ENCODE peak calls at places on chromosomes 1 and 21, in ten cellular contexts. One of them, this sample, is unnamed.

GRCh38 chr1:40014812-40015594 is 25.5 kb upstream of the CAP1 start:
- DNase-seq in T-helper 1 cell: no peak
- DNase-seq in astrocyte of the spinal cord: peak
- DNase-seq in neural progenitor cell: no peak
- DNase-seq in ELR: peak
- DNase-seq in NCI-H2227 treated with DMSO at 0.1 percent for 48 hours: no peak
- DNase-seq in GM12892: no peak
- DNase-seq in myocyte: peak
- DNase-seq in activated naive CD4-positive, alpha-beta T cell: no peak
- DNase-seq in GM20000: no peak
- DNase-seq in this sample: no peak

GRCh38 chr21:45466330-45467220 is 61.6 kb downstream of the COL18A1 start:
- DNase-seq in NCI-H2227 treated with DMSO at 0.1 percent for 48 hours: no peak
- DNase-seq in myocyte: peak
- DNase-seq in activated naive CD4-positive, alpha-beta T cell: no peak
- DNase-seq in neural progenitor cell: no peak
- DNase-seq in ELR: no peak
- DNase-seq in GM20000: no peak
- DNase-seq in GM12892: no peak
- DNase-seq in astrocyte of the spinal cord: no peak
- DNase-seq in T-helper 1 cell: no peak
- DNase-seq in this sample: no peak

GRCh38 chr1:219940707-219941106 is 12.3 kb upstream of the SLC30A10 start:
- DNase-seq in GM20000: no peak
- DNase-seq in neural progenitor cell: no peak
- DNase-seq in T-helper 1 cell: no peak
- DNase-seq in activated naive CD4-positive, alpha-beta T cell: no peak
- DNase-seq in GM12892: no peak
- DNase-seq in myocyte: no peak
- DNase-seq in ELR: no peak
- DNase-seq in astrocyte of the spinal cord: peak
- DNase-seq in NCI-H2227 treated with DMSO at 0.1 percent for 48 hours: no peak
- DNase-seq in this sample: no peak

GRCh38 chr1:234659538-234659937 is 49.6 kb upstream of the IRF2BP2 start:
- DNase-seq in T-helper 1 cell: no peak
- DNase-seq in myocyte: peak
- DNase-seq in NCI-H2227 treated with DMSO at 0.1 percent for 48 hours: no peak
- DNase-seq in GM12892: no peak
- DNase-seq in activated naive CD4-positive, alpha-beta T cell: no peak
- DNase-seq in GM20000: no peak
- DNase-seq in ELR: peak
- DNase-seq in neural progenitor cell: no peak
- DNase-seq in astrocyte of the spinal cord: peak
- DNase-seq in this sample: no peak

GRCh38 chr1:174998569-174999215 is 1.1 kb upstream of the CACYBP start:
- DNase-seq in ELR: peak
- DNase-seq in astrocyte of the spinal cord: peak
- DNase-seq in myocyte: peak
- DNase-seq in neural progenitor cell: peak
- DNase-seq in GM12892: no peak
- DNase-seq in activated naive CD4-positive, alpha-beta T cell: peak
- DNase-seq in NCI-H2227 treated with DMSO at 0.1 percent for 48 hours: peak
- DNase-seq in GM20000: peak
- DNase-seq in T-helper 1 cell: peak
- DNase-seq in this sample: no peak

GRCh38 chr1:154481058-154481457 is 21.0 kb upstream of the TDRD10 start:
- DNase-seq in astrocyte of the spinal cord: no peak
- DNase-seq in myocyte: no peak
- DNase-seq in T-helper 1 cell: no peak
- DNase-seq in NCI-H2227 treated with DMSO at 0.1 percent for 48 hours: no peak
- DNase-seq in GM12892: no peak
- DNase-seq in ELR: no peak
- DNase-seq in activated naive CD4-positive, alpha-beta T cell: no peak
- DNase-seq in GM20000: no peak
- DNase-seq in neural progenitor cell: peak
- DNase-seq in this sample: no peak

GRCh38 chr1:179002552-179003345 is 22.9 kb upstream of the FAM20B start:
- DNase-seq in GM12892: peak
- DNase-seq in myocyte: peak
- DNase-seq in astrocyte of the spinal cord: peak
- DNase-seq in activated naive CD4-positive, alpha-beta T cell: peak
- DNase-seq in GM20000: peak
- DNase-seq in ELR: peak
- DNase-seq in T-helper 1 cell: peak
- DNase-seq in NCI-H2227 treated with DMSO at 0.1 percent for 48 hours: peak
- DNase-seq in neural progenitor cell: peak
- DNase-seq in this sample: peak

GRCh38 chr1:6917067-6917466 is 131.8 kb downstream of the CAMTA1 start:
- DNase-seq in GM20000: no peak
- DNase-seq in ELR: no peak
- DNase-seq in activated naive CD4-positive, alpha-beta T cell: no peak
- DNase-seq in astrocyte of the spinal cord: no peak
- DNase-seq in NCI-H2227 treated with DMSO at 0.1 percent for 48 hours: no peak
- DNase-seq in myocyte: no peak
- DNase-seq in T-helper 1 cell: no peak
- DNase-seq in GM12892: no peak
- DNase-seq in neural progenitor cell: no peak
- DNase-seq in this sample: no peak

GRCh38 chr1:1613509-1614082 is 1.7 kb upstream of the MIB2 start:
- DNase-seq in myocyte: no peak
- DNase-seq in GM12892: no peak
- DNase-seq in ELR: no peak
- DNase-seq in astrocyte of the spinal cord: no peak
- DNase-seq in NCI-H2227 treated with DMSO at 0.1 percent for 48 hours: no peak
- DNase-seq in GM20000: no peak
- DNase-seq in neural progenitor cell: no peak
- DNase-seq in T-helper 1 cell: no peak
- DNase-seq in activated naive CD4-positive, alpha-beta T cell: no peak
- DNase-seq in this sample: no peak

GRCh38 chr1:208604295-208604694 is 360.1 kb upstream of the PLXNA2 start:
- DNase-seq in GM20000: peak
- DNase-seq in neural progenitor cell: no peak
- DNase-seq in myocyte: peak
- DNase-seq in activated naive CD4-positive, alpha-beta T cell: no peak
- DNase-seq in ELR: peak
- DNase-seq in T-helper 1 cell: no peak
- DNase-seq in astrocyte of the spinal cord: peak
- DNase-seq in NCI-H2227 treated with DMSO at 0.1 percent for 48 hours: no peak
- DNase-seq in GM12892: peak
- DNase-seq in this sample: no peak

GRCh38 chr1:234999513-234999940 is 129.1 kb downstream of the TOMM20 start:
- DNase-seq in GM20000: no peak
- DNase-seq in myocyte: no peak
- DNase-seq in astrocyte of the spinal cord: no peak
- DNase-seq in GM12892: no peak
- DNase-seq in neural progenitor cell: no peak
- DNase-seq in T-helper 1 cell: no peak
- DNase-seq in ELR: no peak
- DNase-seq in activated naive CD4-positive, alpha-beta T cell: no peak
- DNase-seq in NCI-H2227 treated with DMSO at 0.1 percent for 48 hours: no peak
- DNase-seq in this sample: no peak

GRCh38 chr1:155912056-155912536 is 947 bp upstream of the RIT1 start:
- DNase-seq in T-helper 1 cell: no peak
- DNase-seq in neural progenitor cell: no peak
- DNase-seq in activated naive CD4-positive, alpha-beta T cell: no peak
- DNase-seq in ELR: peak
- DNase-seq in astrocyte of the spinal cord: no peak
- DNase-seq in GM20000: no peak
- DNase-seq in NCI-H2227 treated with DMSO at 0.1 percent for 48 hours: no peak
- DNase-seq in GM12892: no peak
- DNase-seq in myocyte: peak
- DNase-seq in this sample: no peak

GRCh38 chr1:217333939-217334338 is 297.0 kb downstream of the GPATCH2 start:
- DNase-seq in GM20000: peak
- DNase-seq in myocyte: peak
- DNase-seq in GM12892: peak
- DNase-seq in astrocyte of the spinal cord: peak
- DNase-seq in neural progenitor cell: peak
- DNase-seq in activated naive CD4-positive, alpha-beta T cell: no peak
- DNase-seq in T-helper 1 cell: no peak
- DNase-seq in ELR: peak
- DNase-seq in NCI-H2227 treated with DMSO at 0.1 percent for 48 hours: no peak
- DNase-seq in this sample: no peak

GRCh38 chr1:36095760-36096405 is 7.2 kb downstream of the ADPRS start:
- DNase-seq in T-helper 1 cell: no peak
- DNase-seq in astrocyte of the spinal cord: no peak
- DNase-seq in neural progenitor cell: no peak
- DNase-seq in GM20000: no peak
- DNase-seq in ELR: no peak
- DNase-seq in myocyte: no peak
- DNase-seq in activated naive CD4-positive, alpha-beta T cell: no peak
- DNase-seq in GM12892: no peak
- DNase-seq in NCI-H2227 treated with DMSO at 0.1 percent for 48 hours: no peak
- DNase-seq in this sample: no peak

GRCh38 chr1:112172294-112172882 is 182.9 kb upstream of the KCND3 start:
- DNase-seq in activated naive CD4-positive, alpha-beta T cell: no peak
- DNase-seq in myocyte: peak
- DNase-seq in GM20000: peak
- DNase-seq in astrocyte of the spinal cord: peak
- DNase-seq in ELR: peak
- DNase-seq in NCI-H2227 treated with DMSO at 0.1 percent for 48 hours: no peak
- DNase-seq in T-helper 1 cell: no peak
- DNase-seq in neural progenitor cell: peak
- DNase-seq in GM12892: no peak
- DNase-seq in this sample: no peak

GRCh38 chr21:43012596-43012995 is 38.2 kb downstream of the PKNOX1 start:
- DNase-seq in GM20000: no peak
- DNase-seq in neural progenitor cell: no peak
- DNase-seq in astrocyte of the spinal cord: peak
- DNase-seq in GM12892: no peak
- DNase-seq in activated naive CD4-positive, alpha-beta T cell: no peak
- DNase-seq in ELR: peak
- DNase-seq in T-helper 1 cell: no peak
- DNase-seq in myocyte: no peak
- DNase-seq in NCI-H2227 treated with DMSO at 0.1 percent for 48 hours: no peak
- DNase-seq in this sample: no peak

GRCh38 chr21:45317401-45318145 is 29.9 kb upstream of the POFUT2 start:
- DNase-seq in activated naive CD4-positive, alpha-beta T cell: no peak
- DNase-seq in NCI-H2227 treated with DMSO at 0.1 percent for 48 hours: no peak
- DNase-seq in ELR: peak
- DNase-seq in GM20000: no peak
- DNase-seq in GM12892: no peak
- DNase-seq in neural progenitor cell: no peak
- DNase-seq in myocyte: peak
- DNase-seq in T-helper 1 cell: no peak
- DNase-seq in astrocyte of the spinal cord: peak
- DNase-seq in this sample: no peak

GRCh38 chr1:11069233-11069950 is 9.6 kb upstream of the SRM start:
- DNase-seq in astrocyte of the spinal cord: no peak
- DNase-seq in GM12892: no peak
- DNase-seq in ELR: no peak
- DNase-seq in myocyte: peak
- DNase-seq in T-helper 1 cell: no peak
- DNase-seq in activated naive CD4-positive, alpha-beta T cell: no peak
- DNase-seq in NCI-H2227 treated with DMSO at 0.1 percent for 48 hours: no peak
- DNase-seq in GM20000: no peak
- DNase-seq in neural progenitor cell: no peak
- DNase-seq in this sample: no peak

GRCh38 chr1:6294868-6295556 is 34.1 kb upstream of the GPR153 start:
- DNase-seq in NCI-H2227 treated with DMSO at 0.1 percent for 48 hours: no peak
- DNase-seq in astrocyte of the spinal cord: no peak
- DNase-seq in myocyte: no peak
- DNase-seq in T-helper 1 cell: no peak
- DNase-seq in activated naive CD4-positive, alpha-beta T cell: no peak
- DNase-seq in ELR: no peak
- DNase-seq in GM20000: no peak
- DNase-seq in GM12892: no peak
- DNase-seq in neural progenitor cell: no peak
- DNase-seq in this sample: no peak

GRCh38 chr1:168618351-168618750 is 41.9 kb downstream of the XCL1 start:
- DNase-seq in neural progenitor cell: no peak
- DNase-seq in astrocyte of the spinal cord: no peak
- DNase-seq in T-helper 1 cell: no peak
- DNase-seq in ELR: no peak
- DNase-seq in activated naive CD4-positive, alpha-beta T cell: no peak
- DNase-seq in NCI-H2227 treated with DMSO at 0.1 percent for 48 hours: no peak
- DNase-seq in GM20000: no peak
- DNase-seq in myocyte: no peak
- DNase-seq in GM12892: no peak
- DNase-seq in this sample: no peak

GRCh38 chr1:24351918-24352637 is 32.9 kb downstream of the GRHL3 start:
- DNase-seq in astrocyte of the spinal cord: peak
- DNase-seq in myocyte: peak
- DNase-seq in NCI-H2227 treated with DMSO at 0.1 percent for 48 hours: no peak
- DNase-seq in GM20000: peak
- DNase-seq in ELR: peak
- DNase-seq in neural progenitor cell: no peak
- DNase-seq in GM12892: no peak
- DNase-seq in activated naive CD4-positive, alpha-beta T cell: peak
- DNase-seq in T-helper 1 cell: no peak
- DNase-seq in this sample: no peak

GRCh38 chr1:115144176-115144575 is 54.9 kb upstream of the TSPAN2 start:
- DNase-seq in myocyte: no peak
- DNase-seq in GM20000: no peak
- DNase-seq in ELR: no peak
- DNase-seq in T-helper 1 cell: no peak
- DNase-seq in GM12892: no peak
- DNase-seq in astrocyte of the spinal cord: no peak
- DNase-seq in neural progenitor cell: no peak
- DNase-seq in NCI-H2227 treated with DMSO at 0.1 percent for 48 hours: no peak
- DNase-seq in activated naive CD4-positive, alpha-beta T cell: no peak
- DNase-seq in this sample: no peak

GRCh38 chr21:31293986-31294385 is 50.1 kb downstream of the TIAM1 start:
- DNase-seq in GM20000: no peak
- DNase-seq in activated naive CD4-positive, alpha-beta T cell: no peak
- DNase-seq in ELR: peak
- DNase-seq in astrocyte of the spinal cord: peak
- DNase-seq in T-helper 1 cell: no peak
- DNase-seq in myocyte: peak
- DNase-seq in NCI-H2227 treated with DMSO at 0.1 percent for 48 hours: no peak
- DNase-seq in GM12892: no peak
- DNase-seq in neural progenitor cell: no peak
- DNase-seq in this sample: no peak

GRCh38 chr21:44649701-44650100 is 3.5 kb downstream of the KRTAP10-11 start:
- DNase-seq in GM12892: no peak
- DNase-seq in NCI-H2227 treated with DMSO at 0.1 percent for 48 hours: no peak
- DNase-seq in ELR: no peak
- DNase-seq in GM20000: no peak
- DNase-seq in myocyte: no peak
- DNase-seq in activated naive CD4-positive, alpha-beta T cell: no peak
- DNase-seq in astrocyte of the spinal cord: no peak
- DNase-seq in neural progenitor cell: no peak
- DNase-seq in T-helper 1 cell: no peak
- DNase-seq in this sample: peak

GRCh38 chr1:3306583-3307285 is 147.7 kb upstream of the ARHGEF16 start:
- DNase-seq in activated naive CD4-positive, alpha-beta T cell: no peak
- DNase-seq in NCI-H2227 treated with DMSO at 0.1 percent for 48 hours: no peak
- DNase-seq in GM12892: no peak
- DNase-seq in T-helper 1 cell: no peak
- DNase-seq in ELR: peak
- DNase-seq in neural progenitor cell: no peak
- DNase-seq in myocyte: peak
- DNase-seq in GM20000: no peak
- DNase-seq in astrocyte of the spinal cord: peak
- DNase-seq in this sample: no peak

GRCh38 chr21:43793243-43793642 is 3.9 kb downstream of the RRP1 start:
- DNase-seq in astrocyte of the spinal cord: no peak
- DNase-seq in activated naive CD4-positive, alpha-beta T cell: no peak
- DNase-seq in T-helper 1 cell: no peak
- DNase-seq in ELR: no peak
- DNase-seq in myocyte: no peak
- DNase-seq in GM20000: no peak
- DNase-seq in GM12892: no peak
- DNase-seq in NCI-H2227 treated with DMSO at 0.1 percent for 48 hours: no peak
- DNase-seq in neural progenitor cell: no peak
- DNase-seq in this sample: no peak

GRCh38 chr1:187078321-187078720 is 249.6 kb downstream of the PLA2G4A start:
- DNase-seq in neural progenitor cell: no peak
- DNase-seq in GM12892: no peak
- DNase-seq in myocyte: no peak
- DNase-seq in ELR: no peak
- DNase-seq in activated naive CD4-positive, alpha-beta T cell: no peak
- DNase-seq in NCI-H2227 treated with DMSO at 0.1 percent for 48 hours: no peak
- DNase-seq in GM20000: no peak
- DNase-seq in astrocyte of the spinal cord: no peak
- DNase-seq in T-helper 1 cell: no peak
- DNase-seq in this sample: no peak

GRCh38 chr1:110645962-110646735 is 28.6 kb downstream of the KCNA3 start:
- DNase-seq in NCI-H2227 treated with DMSO at 0.1 percent for 48 hours: no peak
- DNase-seq in activated naive CD4-positive, alpha-beta T cell: no peak
- DNase-seq in myocyte: peak
- DNase-seq in T-helper 1 cell: no peak
- DNase-seq in astrocyte of the spinal cord: no peak
- DNase-seq in GM20000: no peak
- DNase-seq in neural progenitor cell: no peak
- DNase-seq in GM12892: no peak
- DNase-seq in ELR: peak
- DNase-seq in this sample: no peak